ENCODE peak calls at places on chromosomes 12 and 14, in four cellular contexts. Y is HCT116, O is tibial nerve, W is uterus. J is an unnamed sample.

GRCh38 chr14:95504135-95505029 is 12.1 kb downstream of the SYNE3 start:
- DNase-seq in Y (no peak), O (no peak), W (no peak), J (no peak)

GRCh38 chr12:109154485-109155438 is 38.4 kb downstream of the ACACB start:
- DNase-seq in Y (peak), O (peak), W (peak), J (peak)

GRCh38 chr14:68506645-68507405 is 286.0 kb downstream of the ZFP36L1 start:
- DNase-seq in Y (no peak), O (no peak), W (no peak), J (no peak)

GRCh38 chr14:87097021-87097420 is 896.0 kb downstream of the GALC start:
- DNase-seq in Y (no peak), O (no peak), W (no peak), J (no peak)

GRCh38 chr12:30701056-30701455 is 5.4 kb upstream of the IPO8 start:
- DNase-seq in Y (no peak), O (no peak), W (no peak), J (no peak)

GRCh38 chr14:96100171-96101064 is 61.3 kb downstream of the C14orf132 start:
- DNase-seq in Y (peak), O (peak), W (peak), J (peak)

GRCh38 chr12:2752676-2753371 is 41.9 kb upstream of the FKBP4 start:
- DNase-seq in Y (peak), O (peak), W (peak), J (peak)

GRCh38 chr12:53076461-53076860 is 2.7 kb downstream of the SPRYD3 start:
- DNase-seq in Y (no peak), O (no peak), W (no peak), J (no peak)

DNA sequence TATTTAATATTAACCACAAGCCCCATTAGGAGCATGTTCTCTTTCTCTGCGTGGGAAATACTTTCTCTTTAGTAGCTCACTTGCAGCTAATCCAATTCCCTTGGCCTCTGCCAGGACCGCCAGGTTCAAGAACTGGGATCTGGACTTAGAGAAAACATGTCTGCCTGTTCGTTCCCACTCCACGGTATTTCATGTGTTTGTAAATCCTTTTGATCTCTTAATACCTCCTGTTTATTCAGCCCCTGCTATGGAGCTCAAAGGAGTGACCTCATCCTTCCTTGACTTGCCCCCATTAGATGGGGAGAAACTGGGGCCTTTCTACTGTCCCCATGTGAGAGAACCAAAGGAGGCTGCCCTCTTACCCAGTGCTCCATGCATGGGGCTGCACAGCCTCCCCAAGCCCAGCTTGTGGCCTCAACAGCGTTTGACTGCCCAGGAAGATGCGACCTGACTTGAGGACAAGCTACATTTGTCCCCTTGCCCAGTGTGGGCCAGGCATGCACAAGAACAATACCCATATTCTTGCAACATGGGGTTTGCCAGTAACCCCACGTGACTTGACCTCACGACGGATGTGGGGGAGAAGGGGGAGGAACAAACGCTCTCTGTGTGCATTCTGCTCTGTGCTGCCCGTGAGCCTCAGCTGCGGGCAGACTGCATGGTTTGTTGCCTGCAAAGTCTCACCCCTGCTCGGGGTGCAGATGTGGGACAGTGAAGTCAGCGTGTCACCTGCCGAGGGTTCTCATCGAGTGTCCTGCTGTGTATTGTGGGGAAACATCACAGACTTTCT is 30.3 kb downstream of the CD9 start:
- DNase-seq in Y (no peak), O (peak), W (peak), J (no peak)
- TF ChIP-seq POLR2A in Y (no peak), O (peak), W (peak), J (no peak)

DNA sequence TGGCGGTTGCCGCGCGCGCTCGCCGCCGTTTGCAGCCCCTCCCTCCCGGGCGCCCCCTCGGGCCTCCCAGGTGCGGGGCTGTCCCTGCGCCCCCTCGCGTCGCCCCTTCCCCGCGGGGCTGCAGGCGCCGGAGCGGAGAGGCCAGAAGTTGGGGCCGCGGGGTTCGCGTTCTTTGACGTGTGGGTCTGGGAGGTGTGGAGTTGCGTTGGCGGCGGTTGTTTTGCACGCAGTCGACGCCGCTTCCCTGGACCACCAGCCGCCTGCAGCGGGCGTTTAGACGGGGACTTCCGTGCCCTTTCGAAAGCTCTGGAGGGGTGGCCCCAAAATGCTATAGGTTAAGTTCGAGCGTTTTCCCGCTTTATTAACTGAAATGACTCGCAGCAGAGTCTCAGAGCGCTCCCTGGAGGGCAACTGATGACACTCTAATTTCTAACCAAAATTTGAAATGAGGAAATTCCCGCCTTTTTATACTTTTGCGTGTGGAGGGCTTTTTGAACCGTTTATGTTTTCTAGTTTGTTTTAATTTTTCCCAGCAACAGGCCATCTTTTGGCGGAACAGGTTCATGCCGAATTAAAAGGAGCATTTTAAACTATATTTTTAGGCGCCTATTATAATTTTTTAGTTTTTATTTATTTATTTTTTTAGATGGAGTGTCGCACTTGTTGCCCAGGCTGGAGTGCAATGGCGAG is 939 bp downstream of the TMPO start:
- DNase-seq in Y (peak), O (peak), W (peak), J (peak)
- TF ChIP-seq POLR2A in Y (no peak), O (no peak), W (peak), J (no peak)

GRCh38 chr14:63641473-63642228 is at the start of gene WDR89:
- DNase-seq in Y (peak), O (peak), W (peak), J (peak)
- TF ChIP-seq POLR2A in Y (no peak), O (no peak), W (peak), J (peak)

DNA sequence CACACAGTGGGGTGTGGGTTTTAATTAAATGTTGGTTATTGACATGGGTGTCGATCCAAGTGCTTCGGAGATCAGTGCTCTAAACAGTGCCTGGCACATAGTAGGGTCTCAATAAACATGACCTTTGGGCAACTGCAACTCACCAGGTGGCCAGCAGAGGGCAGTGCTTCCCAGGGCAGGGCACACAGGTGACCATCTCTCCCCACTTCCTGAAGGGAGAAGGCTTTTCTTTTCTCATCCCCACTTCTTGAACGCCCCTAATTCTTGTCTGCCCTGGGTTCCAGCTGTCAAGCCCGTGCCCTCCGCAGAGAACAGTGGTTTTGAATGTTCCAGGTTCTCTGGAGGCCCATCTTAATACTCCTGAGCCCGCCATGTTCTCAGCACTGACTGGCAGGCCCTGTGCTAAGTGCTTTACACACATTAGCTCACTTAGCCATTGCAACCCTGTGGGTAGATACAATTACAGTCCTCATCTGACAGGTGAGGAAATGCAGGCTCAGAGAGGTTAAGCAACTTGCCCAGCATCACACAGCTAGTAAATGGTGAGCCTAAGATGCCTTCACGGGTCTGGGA is 16.3 kb downstream of the RAPGEF3 start:
- DNase-seq in Y (peak), O (peak), W (peak), J (peak)
- TF ChIP-seq POLR2A in Y (no peak), O (no peak), W (no peak), J (no peak)

GRCh38 chr12:47079894-47080724 is at the start of gene AMIGO2:
- DNase-seq in Y (no peak), O (peak), W (peak), J (peak)
- TF ChIP-seq POLR2A in Y (no peak), O (no peak), W (peak), J (no peak)